ENCODE peak calls at places on chromosome 22, in ten cellular contexts. V is fibroblast of lung; P is kidney; K is NT2/D1; R is CD4-positive, alpha-beta memory T cell; I is aorta; T is heart left ventricle; F is mucosa of descending colon; M is DND-41; G is PC-9. S is an unnamed sample.

GRCh38 chr22:50209893-50210292 is 9.1 kb downstream of the SELENOO start:
- DNase-seq in V (peak; percentile 68), P (peak; percentile 85), K (no peak), R (peak; percentile 71), I (peak; percentile 88), T (no peak), F (peak; percentile 63), M (peak; percentile 71), G (peak; percentile 48), S (peak; percentile 79)

GRCh38 chr22:17563936-17564391 is 666 bp downstream of the SLC25A18 start:
- DNase-seq in V (peak; percentile 64), P (peak; percentile 25), K (no peak), R (no peak), I (no peak), T (peak; percentile 32), F (no peak), M (no peak), G (no peak), S (no peak)

GRCh38 chr22:40817737-40818136 is 1.4 kb downstream of the SLC25A17 start:
- DNase-seq in V (no peak), P (no peak), K (no peak), R (no peak), I (no peak), T (no peak), F (no peak), M (no peak), G (no peak), S (no peak)

GRCh38 chr22:17138451-17139042 is 17.4 kb upstream of the TMEM121B start:
- DNase-seq in V (no peak), P (no peak), K (no peak), R (no peak), I (no peak), T (no peak), F (no peak), M (no peak), G (no peak), S (no peak)

GRCh38 chr22:19984851-19985811 is 31.5 kb downstream of the ARVCF start:
- DNase-seq in V (no peak), P (peak; percentile 74), K (no peak), R (no peak), I (peak; percentile 76), T (no peak), F (peak; percentile 45), M (no peak), G (no peak), S (peak; percentile 11)

GRCh38 chr22:50250555-50251471 is at the start of gene HDAC10:
- DNase-seq in V (peak; percentile 72), P (peak; percentile 92), K (peak; percentile 64), R (peak; percentile 78), I (peak; percentile 93), T (peak; percentile 75), F (peak; percentile 93), M (peak; percentile 90), G (peak; percentile 83), S (peak; percentile 91)

GRCh38 chr22:49633010-49633324 is 194.7 kb downstream of the BRD1 start:
- DNase-seq in V (no peak), P (peak; percentile 57), K (no peak), R (no peak), I (no peak), T (no peak), F (peak; percentile 29), M (no peak), G (no peak), S (no peak)

GRCh38 chr22:45600791-45601730 is 70.6 kb upstream of the ATXN10 start:
- DNase-seq in V (no peak), P (peak; percentile 70), K (no peak), R (no peak), I (peak; percentile 57), T (no peak), F (no peak), M (no peak), G (no peak), S (peak; percentile 56)

GRCh38 chr22:19120829-19121630 is 1.2 kb downstream of the DGCR2 start:
- DNase-seq in V (no peak), P (no peak), K (no peak), R (peak; percentile 55), I (no peak), T (no peak), F (peak; percentile 78), M (no peak), G (peak; percentile 71), S (no peak)

GRCh38 chr22:49210606-49211005 is 617.1 kb downstream of the BRD1 start:
- DNase-seq in V (no peak), P (peak; percentile 38), K (no peak), R (no peak), I (peak; percentile 26), T (peak; percentile 3), F (no peak), M (no peak), G (no peak), S (no peak)

GRCh38 chr22:44571566-44572413 is 73.8 kb upstream of the RTL6 start:
- DNase-seq in V (no peak), P (no peak), K (no peak), R (no peak), I (no peak), T (no peak), F (peak; percentile 29), M (no peak), G (no peak), S (no peak)

GRCh38 chr22:19146215-19146968 is 1.9 kb upstream of the ESS2 start:
- DNase-seq in V (no peak), P (no peak), K (no peak), R (no peak), I (no peak), T (no peak), F (no peak), M (no peak), G (no peak), S (no peak)

GRCh38 chr22:20249797-20250354 is 18.2 kb downstream of the RTN4R start:
- DNase-seq in V (peak; percentile 30), P (no peak), K (no peak), R (no peak), I (no peak), T (no peak), F (no peak), M (no peak), G (no peak), S (peak; percentile 61)

GRCh38 chr22:38335077-38335476 is 17.8 kb upstream of the CSNK1E start:
- DNase-seq in V (peak; percentile 46), P (no peak), K (no peak), R (no peak), I (no peak), T (no peak), F (no peak), M (no peak), G (no peak), S (no peak)

GRCh38 chr22:38338772-38339379 is 21.6 kb upstream of the CSNK1E start:
- DNase-seq in V (peak; percentile 33), P (peak; percentile 26), K (no peak), R (no peak), I (peak; percentile 15), T (no peak), F (peak; percentile 9), M (peak; percentile 18), G (no peak), S (peak; percentile 8)

GRCh38 chr22:38336699-38337098 is 19.5 kb upstream of the CSNK1E start:
- DNase-seq in V (no peak), P (no peak), K (no peak), R (no peak), I (no peak), T (no peak), F (no peak), M (no peak), G (no peak), S (peak; percentile 11)
- H3K4me3 ChIP-seq in V (peak overlapping the region; percentile 46), P (no peak overlapping the region), K (peak overlapping the region; percentile 32), R (no peak overlapping the region), I (no peak overlapping the region), T (peak overlapping the region; percentile 58), F (no peak overlapping the region), M (no peak overlapping the region), G (peak overlapping the region; percentile 52), S (peak overlapping the region; percentile 72)

DNA sequence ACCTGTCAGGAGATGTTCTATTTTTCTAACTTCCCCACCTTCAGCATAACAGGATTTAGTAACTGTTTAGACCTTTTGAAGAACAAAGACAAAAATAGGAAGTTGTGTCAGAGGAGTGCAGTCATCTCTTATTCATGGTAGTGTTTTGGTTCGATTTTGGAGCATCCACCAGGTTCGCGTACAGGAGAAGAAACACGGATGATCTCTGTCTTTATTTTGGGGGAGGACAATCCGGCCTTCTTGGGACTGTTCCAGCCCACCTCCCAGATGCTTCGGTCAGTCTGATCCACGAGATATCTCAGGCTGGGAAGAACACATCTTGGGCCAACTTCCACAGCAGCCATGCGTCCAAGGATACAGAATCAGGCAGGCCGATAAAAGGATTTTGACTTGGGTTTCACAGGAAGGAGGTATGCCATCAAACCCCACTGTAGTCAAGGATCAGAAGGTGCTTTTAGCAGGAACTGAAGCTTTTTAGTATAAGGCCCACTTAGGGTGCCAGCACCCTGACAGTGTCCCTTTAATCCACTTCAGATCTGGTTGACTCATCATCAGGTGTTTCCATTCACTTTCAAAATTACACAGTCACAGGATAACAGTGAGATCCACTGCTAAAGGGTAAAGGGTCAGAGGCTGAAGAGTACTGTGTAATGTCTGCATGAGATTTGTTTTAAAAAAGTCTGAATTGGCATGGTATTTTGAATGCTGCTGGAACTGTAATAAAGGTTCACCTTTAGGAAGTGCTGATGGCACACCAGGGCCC is 16.5 kb downstream of the PATZ1 start:
- DNase-seq in V (no peak), P (no peak), K (no peak), R (no peak), I (no peak), T (no peak), F (no peak), M (no peak), G (no peak), S (no peak)
- H3K36me3 ChIP-seq in V (peaks cover 7% of the 10 kb centered on the region), P (peaks cover 25% of the 10 kb centered on the region), K (peaks cover 77% of the 10 kb centered on the region), R (peaks cover 77% of the 10 kb centered on the region), I (no peaks in the 10 kb centered on the region), T (peaks cover 13% of the 10 kb centered on the region), F (no peaks in the 10 kb centered on the region), M (peaks cover 95% of the 10 kb centered on the region), G (peaks cover 49% of the 10 kb centered on the region), S (peaks cover 91% of the 10 kb centered on the region)

DNA sequence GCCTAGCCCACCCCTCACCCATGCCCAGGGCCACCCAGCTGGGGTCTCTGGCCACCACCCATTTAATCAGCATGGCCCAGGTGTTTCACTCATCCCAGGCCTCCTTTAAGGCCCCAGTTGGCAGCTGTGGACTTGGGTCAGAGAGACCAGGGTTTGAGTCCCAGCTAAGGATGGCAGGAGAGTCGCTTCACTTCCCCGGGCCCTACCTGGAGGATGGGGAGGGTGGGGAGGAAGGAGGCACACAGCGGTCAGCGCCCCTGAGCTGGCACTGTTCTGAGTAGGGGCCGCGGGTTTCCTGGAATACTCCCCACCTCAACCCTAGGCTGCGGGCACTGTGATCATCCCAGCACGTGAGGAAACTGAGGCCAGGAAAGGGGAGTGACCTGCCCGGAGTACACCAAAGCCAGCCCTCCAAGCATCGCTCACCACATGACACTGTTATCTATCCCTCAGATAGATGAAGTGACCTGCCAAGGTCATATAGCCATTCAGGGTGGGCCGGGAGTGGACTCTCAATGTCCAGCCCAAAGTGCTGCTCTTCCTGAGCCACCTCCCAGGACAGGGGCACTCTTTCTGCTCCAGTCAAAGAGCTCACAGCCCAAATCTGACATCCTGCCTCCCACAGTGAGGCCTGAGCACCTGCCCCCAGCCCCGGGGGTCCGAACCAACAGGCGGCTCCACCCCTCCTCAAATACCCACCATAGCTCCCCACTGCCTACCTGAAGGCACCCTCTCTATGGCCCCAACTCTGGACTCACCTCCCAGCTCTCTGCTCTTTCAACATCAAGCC is 3.4 kb upstream of the ATP5MGL start:
- DNase-seq in V (no peak), P (no peak), K (no peak), R (no peak), I (no peak), T (no peak), F (no peak), M (no peak), G (no peak), S (no peak)
- H3K4me1 ChIP-seq in V (peaks cover 32% of the 10 kb centered on the region), P (peaks cover 59% of the 10 kb centered on the region), K (peaks cover 15% of the 10 kb centered on the region), R (peaks cover 46% of the 10 kb centered on the region), I (no peaks in the 10 kb centered on the region), T (peaks cover 78% of the 10 kb centered on the region), F (peaks cover 62% of the 10 kb centered on the region), M (peaks cover 33% of the 10 kb centered on the region), G (peaks cover 12% of the 10 kb centered on the region), S (peaks cover 14% of the 10 kb centered on the region)

GRCh38 chr22:27809700-27810365 is 8.3 kb upstream of the MN1 start:
- DNase-seq in V (no peak), P (peak; percentile 10), K (no peak), R (no peak), I (no peak), T (no peak), F (no peak), M (no peak), G (no peak), S (no peak)
- H3K4me3 ChIP-seq in V (no peak overlapping the region), P (no peak overlapping the region), K (no peak overlapping the region), R (no peak overlapping the region), I (no peak overlapping the region), T (no peak overlapping the region), F (no peak overlapping the region), M (no peak overlapping the region), G (no peak overlapping the region), S (no peak overlapping the region)

S was measured in BE2C.